ENCODE peak calls at places on chromosomes 11 and 22, in seven cellular contexts. H is heart right ventricle, X is bronchial epithelial cell, T is A549, C is uterus, F is AG09309, V is OCI-LY7. I is an unnamed sample.
A peak's percentile ranks its signal among the peaks of the same experiment; 100 is the strongest.

GRCh38 chr22:19959043-19959586 is 17.5 kb upstream of the TXNRD2 start:
- DNase-seq in H (peak; percentile 83), X (peak; percentile 61), T (no peak), C (peak; percentile 82), F (no peak), V (no peak), I (peak; percentile 65)

GRCh38 chr11:95465887-95466286 is 234.9 kb upstream of the SESN3 start:
- DNase-seq in H (no peak), X (no peak), T (no peak), C (no peak), F (no peak), V (no peak), I (no peak)

GRCh38 chr11:73001615-73002014 is 140.5 kb downstream of the FCHSD2 start:
- DNase-seq in H (no peak), X (no peak), T (no peak), C (no peak), F (no peak), V (no peak), I (no peak)

GRCh38 chr22:23117890-23118646 is 23.7 kb downstream of the RSPH14 start:
- DNase-seq in H (no peak), X (no peak), T (no peak), C (no peak), F (no peak), V (no peak), I (no peak)

GRCh38 chr11:119520966-119521365 is 98.0 kb upstream of the THY1 start:
- DNase-seq in H (no peak), X (no peak), T (no peak), C (no peak), F (no peak), V (no peak), I (no peak)

GRCh38 chr11:842370-843002 is at the start of the genes POLR2L and TSPAN4:
- DNase-seq in H (peak; percentile 91), X (peak; percentile 64), T (no peak), C (peak; percentile 90), F (no peak), V (peak; percentile 95), I (peak; percentile 94)

GRCh38 chr11:57643802-57644201 is 5.9 kb downstream of the YPEL4 start:
- DNase-seq in H (no peak), X (no peak), T (no peak), C (no peak), F (no peak), V (no peak), I (no peak)

GRCh38 chr11:131349368-131350086 is 20.9 kb upstream of the NTM start:
- DNase-seq in H (no peak), X (no peak), T (no peak), C (no peak), F (no peak), V (no peak), I (no peak)

GRCh38 chr22:28594784-28595324 is 84.8 kb downstream of the TTC28 start:
- DNase-seq in H (no peak), X (peak; percentile 63), T (peak; percentile 9), C (no peak), F (peak; percentile 49), V (peak; percentile 62), I (peak; percentile 65)

GRCh38 chr22:20249797-20250354 is 18.2 kb downstream of the RTN4R start:
- DNase-seq in H (no peak), X (no peak), T (no peak), C (peak; percentile 43), F (no peak), V (no peak), I (peak; percentile 41)

GRCh38 chr11:3123761-3124733 is 41.1 kb downstream of the OSBPL5 start:
- DNase-seq in H (peak; percentile 74), X (peak; percentile 92), T (peak; percentile 48), C (peak; percentile 94), F (peak; percentile 80), V (no peak), I (peak; percentile 97)

GRCh38 chr11:31816467-31817053 is 5.4 kb upstream of the PAX6 start:
- DNase-seq in H (no peak), X (no peak), T (no peak), C (no peak), F (no peak), V (no peak), I (no peak)

GRCh38 chr11:69899957-69900821 is 81.0 kb upstream of the FGF3 start:
- DNase-seq in H (no peak), X (no peak), T (no peak), C (no peak), F (no peak), V (no peak), I (no peak)

GRCh38 chr11:61773826-61774225 is 18.6 kb downstream of the TMEM258 start:
- DNase-seq in H (no peak), X (no peak), T (no peak), C (no peak), F (no peak), V (no peak), I (no peak)

GRCh38 chr11:101817536-101817935 is 97.3 kb upstream of the CEP126 start:
- DNase-seq in H (no peak), X (no peak), T (no peak), C (no peak), F (no peak), V (no peak), I (no peak)

GRCh38 chr11:128279861-128280260 is 307.5 kb downstream of the ETS1 start:
- DNase-seq in H (no peak), X (peak; percentile 52), T (no peak), C (no peak), F (peak; percentile 87), V (no peak), I (peak; percentile 73)

GRCh38 chr11:64246874-64247728 is at the start of gene PPP1R14B:
- DNase-seq in H (peak; percentile 92), X (peak; percentile 69), T (peak; percentile 84), C (peak; percentile 81), F (no peak), V (peak; percentile 85), I (peak; percentile 85)

GRCh38 chr11:45042560-45042959 is 91.9 kb upstream of the TP53I11 start:
- DNase-seq in H (no peak), X (peak; percentile 59), T (peak; percentile 35), C (no peak), F (no peak), V (no peak), I (peak; percentile 44)

GRCh38 chr11:3014943-3015342 is 22.8 kb upstream of the NAP1L4 start:
- DNase-seq in H (no peak), X (no peak), T (no peak), C (no peak), F (no peak), V (no peak), I (no peak)

GRCh38 chr22:39524753-39525657 is 4.6 kb downstream of the ATF4 start:
- DNase-seq in H (no peak), X (no peak), T (no peak), C (no peak), F (no peak), V (peak; percentile 28), I (no peak)

GRCh38 chr11:133162228-133162627 is 370.1 kb downstream of the OPCML start:
- DNase-seq in H (no peak), X (no peak), T (no peak), C (no peak), F (no peak), V (no peak), I (no peak)

GRCh38 chr11:110710520-110711381 is 1.5 kb downstream of the ARHGAP20 start:
- DNase-seq in H (peak; percentile 24), X (peak; percentile 34), T (no peak), C (peak; percentile 49), F (no peak), V (no peak), I (peak; percentile 37)

GRCh38 chr11:34774604-34775003 is 141.6 kb downstream of the APIP start:
- DNase-seq in H (no peak), X (no peak), T (no peak), C (no peak), F (no peak), V (no peak), I (no peak)

GRCh38 chr11:11349870-11350325 is 3.2 kb downstream of the CSNK2A3 start:
- DNase-seq in H (no peak), X (no peak), T (no peak), C (peak; percentile 31), F (peak; percentile 72), V (no peak), I (peak; percentile 36)

GRCh38 chr22:26481694-26482093 is 1.9 kb downstream of the HPS4 start:
- DNase-seq in H (no peak), X (no peak), T (no peak), C (no peak), F (no peak), V (peak; percentile 48), I (no peak)
- H3K4me3 ChIP-seq in H (no peak overlapping the region), X (no peak overlapping the region), T (no peak overlapping the region), C (no peak overlapping the region), F (no peak overlapping the region), V (peak overlapping the region; percentile 86), I (no peak overlapping the region)

GRCh38 chr22:46116491-46116958 is 33.8 kb upstream of the PPARA start:
- DNase-seq in H (peak; percentile 96), X (peak; percentile 49), T (peak; percentile 80), C (peak; percentile 96), F (peak; percentile 27), V (peak; percentile 89), I (peak; percentile 73)
- TF ChIP-seq CTCF in H (peak; percentile 70), X (peak; percentile 82), T (peak; percentile 78), C (peak; percentile 99), F (peak; percentile 74), V (peak; percentile 98), I (peak; percentile 59)

GRCh38 chr22:35301370-35301874 is 1.7 kb downstream of the TOM1 start:
- DNase-seq in H (no peak), X (peak; percentile 88), T (peak; percentile 44), C (peak; percentile 61), F (peak; percentile 100), V (no peak), I (peak; percentile 97)
- H3K4me3 ChIP-seq in H (no peak overlapping the region), X (no peak overlapping the region), T (peak overlapping the region; percentile 71), C (no peak overlapping the region), F (peak overlapping the region; percentile 66), V (no peak overlapping the region), I (peak overlapping the region; percentile 97)

GRCh38 chr11:79439430-79439892 is 1.4 kb downstream of the TENM4 start:
- DNase-seq in H (no peak), X (no peak), T (no peak), C (no peak), F (no peak), V (no peak), I (peak; percentile 30)

GRCh38 chr11:79440451-79441158 is at the start of gene TENM4:
- DNase-seq in H (peak; percentile 59), X (peak; percentile 44), T (no peak), C (peak; percentile 72), F (peak; percentile 50), V (no peak), I (peak; percentile 82)

GRCh38 chr11:79438631-79439429 is 2.0 kb downstream of the TENM4 start:
- DNase-seq in H (peak; percentile 9), X (no peak), T (no peak), C (peak; percentile 18), F (no peak), V (no peak), I (peak; percentile 68)

GRCh38 chr11:79441159-79441875 is 487 bp upstream of the TENM4 start:
- DNase-seq in H (no peak), X (no peak), T (no peak), C (no peak), F (no peak), V (no peak), I (no peak)

DNA sequence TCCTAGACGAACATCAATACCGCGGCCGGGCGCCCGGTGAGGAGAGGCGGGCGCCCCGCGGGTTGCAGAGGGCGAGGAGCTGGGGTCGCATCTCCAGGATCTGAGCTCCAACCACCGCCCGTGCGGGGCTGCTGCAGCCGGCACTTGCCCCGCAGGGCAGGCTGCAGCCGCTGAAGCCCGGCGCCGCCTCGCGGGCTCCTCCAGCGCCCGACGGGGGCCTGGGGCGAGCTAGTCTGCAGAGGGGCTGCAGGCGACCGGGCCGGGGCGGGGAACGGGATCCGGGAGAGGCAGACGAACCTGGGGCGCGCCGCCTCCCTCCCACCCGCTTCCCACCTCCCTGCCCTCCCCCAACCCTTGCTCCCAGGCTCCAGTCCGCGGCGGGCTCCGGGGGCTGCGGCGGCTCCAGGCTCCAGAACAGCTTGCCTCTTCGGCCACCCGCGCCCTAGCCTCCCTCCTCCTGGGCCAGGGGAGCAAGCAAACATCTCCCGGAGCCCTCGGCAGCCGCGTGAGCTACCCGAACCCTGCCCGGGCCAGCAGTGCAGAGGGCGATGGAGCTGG is 858 bp downstream of the TENM4 start:
- DNase-seq in H (no peak), X (no peak), T (no peak), C (peak; percentile 23), F (no peak), V (no peak), I (peak; percentile 42)
- TF ChIP-seq CTCF in H (no peak), X (peak; percentile 11), T (no peak), C (no peak), F (no peak), V (no peak), I (no peak)

I was measured in epithelial cell of esophagus.